ENCODE peak calls at places on chromosomes 6 and 20, in ten cellular contexts. O is adipocyte; C is MM.1S; X is GM23248; L is CD8-positive, alpha-beta memory T cell; Z is stomach; R is tibial artery; T is SJSA1; H is thoracic aorta; D is cardiac muscle cell. Y is an unnamed sample. For H3K9me3 and H3K27me3, the result is how much of the 10 kb centered on the place peaks cover.

GRCh38 chr6:168127384-168127868 is 48.4 kb upstream of the FRMD1 start:
- DNase-seq in O (no peak), C (no peak), X (no peak), L (no peak), Z (no peak), R (no peak), T (peak), H (no peak), D (no peak), Y (no peak)

GRCh38 chr6:16318538-16318937 is 80.2 kb downstream of the GMPR start:
- DNase-seq in O (peak), C (no peak), X (peak), L (no peak), Z (no peak), R (peak), T (peak), H (peak), D (peak), Y (peak)

GRCh38 chr6:110646419-110646698 is 168.9 kb downstream of the CDK19 start:
- DNase-seq in O (no peak), C (no peak), X (no peak), L (no peak), Z (no peak), R (no peak), T (no peak), H (no peak), D (no peak), Y (no peak)

GRCh38 chr6:85498596-85499258 is 48.8 kb downstream of the NT5E start:
- DNase-seq in O (peak), C (no peak), X (peak), L (no peak), Z (no peak), R (no peak), T (no peak), H (no peak), D (peak), Y (no peak)

GRCh38 chr6:33812669-33813068 is 8.9 kb upstream of the MLN start:
- DNase-seq in O (peak), C (peak), X (peak), L (peak), Z (peak), R (no peak), T (peak), H (no peak), D (peak), Y (peak)

GRCh38 chr20:50368813-50369224 is 141.4 kb upstream of the PTPN1 start:
- DNase-seq in O (peak), C (no peak), X (peak), L (no peak), Z (no peak), R (no peak), T (no peak), H (no peak), D (peak), Y (no peak)

GRCh38 chr6:150932976-150933375 is 67.5 kb downstream of the MTHFD1L start:
- DNase-seq in O (peak), C (no peak), X (peak), L (no peak), Z (no peak), R (no peak), T (no peak), H (no peak), D (no peak), Y (no peak)

GRCh38 chr6:17490724-17491123 is 97.3 kb downstream of the CAP2 start:
- DNase-seq in O (no peak), C (peak), X (no peak), L (no peak), Z (no peak), R (no peak), T (no peak), H (no peak), D (no peak), Y (peak)

GRCh38 chr6:154373971-154374370 is 17.4 kb upstream of the IPCEF1 start:
- DNase-seq in O (no peak), C (no peak), X (no peak), L (no peak), Z (no peak), R (no peak), T (no peak), H (no peak), D (no peak), Y (no peak)

GRCh38 chr6:25334793-25335192 is 55.6 kb downstream of the CARMIL1 start:
- DNase-seq in O (no peak), C (no peak), X (no peak), L (no peak), Z (no peak), R (no peak), T (no peak), H (no peak), D (no peak), Y (no peak)

GRCh38 chr20:33002087-33002808 is 2.0 kb downstream of the SUN5 start:
- DNase-seq in O (no peak), C (no peak), X (no peak), L (no peak), Z (no peak), R (no peak), T (no peak), H (no peak), D (no peak), Y (no peak)

GRCh38 chr6:130076512-130076911 is 58.1 kb downstream of the L3MBTL3 start:
- DNase-seq in O (peak), C (no peak), X (peak), L (no peak), Z (no peak), R (no peak), T (no peak), H (no peak), D (no peak), Y (no peak)

GRCh38 chr6:70241991-70242420 is 60.9 kb downstream of the COL9A1 start:
- DNase-seq in O (no peak), C (no peak), X (no peak), L (no peak), Z (no peak), R (no peak), T (no peak), H (no peak), D (no peak), Y (no peak)

GRCh38 chr6:125421853-125422252 is 120.1 kb upstream of the HDDC2 start:
- DNase-seq in O (no peak), C (no peak), X (peak), L (no peak), Z (no peak), R (peak), T (peak), H (peak), D (peak), Y (no peak)

GRCh38 chr20:59735917-59736316 is 131.6 kb downstream of the PHACTR3 start:
- DNase-seq in O (no peak), C (no peak), X (no peak), L (no peak), Z (no peak), R (no peak), T (peak), H (no peak), D (no peak), Y (no peak)

GRCh38 chr6:7421066-7421465 is 31.5 kb downstream of the RIOK1 start:
- DNase-seq in O (no peak), C (no peak), X (no peak), L (no peak), Z (no peak), R (no peak), T (no peak), H (no peak), D (no peak), Y (no peak)

GRCh38 chr20:64035066-64035932 is 683 bp upstream of the C20orf204 start:
- DNase-seq in O (no peak), C (no peak), X (no peak), L (peak), Z (no peak), R (no peak), T (no peak), H (no peak), D (no peak), Y (no peak)

GRCh38 chr20:10708342-10709185 is 34.8 kb upstream of the JAG1 start:
- DNase-seq in O (peak), C (no peak), X (peak), L (no peak), Z (no peak), R (no peak), T (no peak), H (no peak), D (peak), Y (no peak)

GRCh38 chr20:38134427-38135281 is 30.4 kb downstream of the TGM2 start:
- DNase-seq in O (peak), C (no peak), X (peak), L (no peak), Z (no peak), R (no peak), T (peak), H (no peak), D (peak), Y (no peak)

GRCh38 chr20:17963114-17963897 is 5.3 kb downstream of the SNX5 start:
- DNase-seq in O (no peak), C (no peak), X (no peak), L (no peak), Z (no peak), R (no peak), T (no peak), H (no peak), D (no peak), Y (no peak)

GRCh38 chr20:9021699-9022098 is 47.2 kb upstream of the PLCB4 start:
- DNase-seq in O (peak), C (no peak), X (no peak), L (no peak), Z (no peak), R (no peak), T (no peak), H (no peak), D (peak), Y (no peak)

GRCh38 chr20:55792049-55792448 is 213.3 kb downstream of the CBLN4 start:
- DNase-seq in O (no peak), C (no peak), X (no peak), L (no peak), Z (no peak), R (no peak), T (no peak), H (no peak), D (no peak), Y (no peak)
- H3K9me3 ChIP-seq in O (under half), C (under half), X (under half), L (under half), Z (under half), R (under half), T (under half), H (under half), D (under half), Y (under half)

GRCh38 chr6:116016846-116017545 is 43.7 kb downstream of the FRK start:
- DNase-seq in O (peak), C (no peak), X (no peak), L (no peak), Z (no peak), R (no peak), T (no peak), H (no peak), D (peak), Y (no peak)
- H3K4me3 ChIP-seq in O (no peak), C (no peak), X (no peak), L (no peak), Z (no peak), R (peak), T (no peak), H (peak), D (no peak), Y (no peak)

DNA sequence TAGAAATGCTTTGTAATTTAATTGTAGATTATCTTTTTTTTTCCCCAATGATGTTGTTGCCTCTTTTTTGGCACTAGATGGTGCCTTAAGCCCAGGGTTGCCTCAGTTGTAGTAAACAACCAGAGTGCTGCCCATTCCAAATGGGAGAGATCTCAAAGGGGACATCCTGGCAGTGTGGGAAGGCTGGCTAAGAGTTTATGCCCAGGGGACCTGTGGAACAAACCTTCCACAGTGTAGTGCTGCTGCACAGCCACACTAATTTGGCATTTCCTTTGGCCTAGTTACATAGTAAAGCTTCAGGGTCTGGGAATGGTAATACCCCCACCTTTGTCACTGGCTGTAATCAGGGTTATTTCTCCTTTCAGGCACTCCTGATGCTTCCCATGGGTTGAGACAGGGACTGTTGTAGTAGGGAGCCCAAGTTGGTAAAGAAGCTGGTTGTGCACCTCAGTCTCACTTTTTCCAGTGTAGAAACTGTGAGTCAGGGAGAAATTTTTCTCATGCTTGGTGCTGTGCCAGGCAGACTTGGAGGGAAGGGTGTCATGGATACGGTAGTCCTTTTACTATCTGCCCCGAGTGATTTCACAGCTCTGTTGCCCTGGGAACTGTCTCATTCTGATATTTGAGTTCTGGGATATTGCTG is 177.8 kb upstream of the ECI2 start:
- DNase-seq in O (peak), C (no peak), X (peak), L (no peak), Z (no peak), R (peak), T (peak), H (peak), D (peak), Y (peak)
- H3K27me3 ChIP-seq in O (under half), C (under half), X (under half), L (under half), Z (under half), R (under half), T (under half), H (under half), D (under half), Y (under half)

GRCh38 chr6:18835976-18836375 is 448.8 kb downstream of the RNF144B start:
- DNase-seq in O (no peak), C (no peak), X (no peak), L (no peak), Z (no peak), R (no peak), T (no peak), H (no peak), D (no peak), Y (no peak)
- H3K9me3 ChIP-seq in O (under half), C (under half), X (under half), L (under half), Z (under half), R (under half), T (under half), H (under half), D (under half), Y (under half)